ENCODE peak calls at places on chromosomes 3 and 15, in ten cellular contexts. One of them, this sample, is unnamed.

GRCh38 chr15:69126054-69126469 is 34.4 kb upstream of the GLCE start:
- DNase-seq in right atrium auricular region: no peak
- DNase-seq in A673: no peak
- DNase-seq in fibroblast of lung: peak
- DNase-seq in CD8-positive, alpha-beta T cell: no peak
- DNase-seq in cardiac muscle cell: peak
- DNase-seq in H1: no peak
- DNase-seq in ascending aorta: no peak
- DNase-seq in heart left ventricle: no peak
- DNase-seq in psoas muscle: no peak
- DNase-seq in this sample: no peak

GRCh38 chr15:87348746-87349145 is 907.8 kb downstream of the NTRK3 start:
- DNase-seq in psoas muscle: no peak
- DNase-seq in fibroblast of lung: peak
- DNase-seq in ascending aorta: no peak
- DNase-seq in CD8-positive, alpha-beta T cell: no peak
- DNase-seq in heart left ventricle: no peak
- DNase-seq in right atrium auricular region: no peak
- DNase-seq in H1: no peak
- DNase-seq in cardiac muscle cell: peak
- DNase-seq in A673: no peak
- DNase-seq in this sample: no peak

GRCh38 chr3:64184621-64185020 is 40.6 kb downstream of the PRICKLE2 start:
- DNase-seq in CD8-positive, alpha-beta T cell: no peak
- DNase-seq in A673: no peak
- DNase-seq in ascending aorta: no peak
- DNase-seq in right atrium auricular region: no peak
- DNase-seq in fibroblast of lung: peak
- DNase-seq in psoas muscle: no peak
- DNase-seq in cardiac muscle cell: no peak
- DNase-seq in H1: no peak
- DNase-seq in heart left ventricle: no peak
- DNase-seq in this sample: no peak

GRCh38 chr3:155760653-155761052 is 15.8 kb upstream of the PLCH1 start:
- DNase-seq in psoas muscle: no peak
- DNase-seq in heart left ventricle: no peak
- DNase-seq in ascending aorta: no peak
- DNase-seq in A673: no peak
- DNase-seq in fibroblast of lung: no peak
- DNase-seq in right atrium auricular region: no peak
- DNase-seq in CD8-positive, alpha-beta T cell: no peak
- DNase-seq in H1: no peak
- DNase-seq in cardiac muscle cell: no peak
- DNase-seq in this sample: no peak

GRCh38 chr3:155745795-155746550 is 1.1 kb upstream of the PLCH1 start:
- DNase-seq in ascending aorta: peak
- DNase-seq in H1: peak
- DNase-seq in psoas muscle: no peak
- DNase-seq in right atrium auricular region: no peak
- DNase-seq in heart left ventricle: no peak
- DNase-seq in A673: peak
- DNase-seq in CD8-positive, alpha-beta T cell: no peak
- DNase-seq in cardiac muscle cell: peak
- DNase-seq in fibroblast of lung: no peak
- DNase-seq in this sample: no peak

GRCh38 chr15:48842501-48842900 is 31.6 kb upstream of the CEP152 start:
- DNase-seq in heart left ventricle: no peak
- DNase-seq in psoas muscle: no peak
- DNase-seq in right atrium auricular region: no peak
- DNase-seq in A673: no peak
- DNase-seq in H1: no peak
- DNase-seq in ascending aorta: no peak
- DNase-seq in cardiac muscle cell: no peak
- DNase-seq in fibroblast of lung: no peak
- DNase-seq in CD8-positive, alpha-beta T cell: no peak
- DNase-seq in this sample: no peak

GRCh38 chr3:15220056-15220455 is 14.0 kb downstream of the CAPN7 start:
- DNase-seq in CD8-positive, alpha-beta T cell: no peak
- DNase-seq in H1: no peak
- DNase-seq in right atrium auricular region: no peak
- DNase-seq in A673: no peak
- DNase-seq in psoas muscle: no peak
- DNase-seq in ascending aorta: no peak
- DNase-seq in fibroblast of lung: no peak
- DNase-seq in cardiac muscle cell: no peak
- DNase-seq in heart left ventricle: no peak
- DNase-seq in this sample: no peak

GRCh38 chr3:43866529-43867353 is 176.0 kb downstream of the ABHD5 start:
- DNase-seq in ascending aorta: peak
- DNase-seq in heart left ventricle: no peak
- DNase-seq in fibroblast of lung: peak
- DNase-seq in CD8-positive, alpha-beta T cell: no peak
- DNase-seq in A673: no peak
- DNase-seq in H1: no peak
- DNase-seq in psoas muscle: no peak
- DNase-seq in cardiac muscle cell: peak
- DNase-seq in right atrium auricular region: no peak
- DNase-seq in this sample: peak

GRCh38 chr3:192570757-192571156 is 156.6 kb downstream of the FGF12 start:
- DNase-seq in CD8-positive, alpha-beta T cell: no peak
- DNase-seq in cardiac muscle cell: peak
- DNase-seq in right atrium auricular region: no peak
- DNase-seq in heart left ventricle: no peak
- DNase-seq in ascending aorta: no peak
- DNase-seq in psoas muscle: no peak
- DNase-seq in H1: no peak
- DNase-seq in A673: peak
- DNase-seq in fibroblast of lung: peak
- DNase-seq in this sample: peak

DNA sequence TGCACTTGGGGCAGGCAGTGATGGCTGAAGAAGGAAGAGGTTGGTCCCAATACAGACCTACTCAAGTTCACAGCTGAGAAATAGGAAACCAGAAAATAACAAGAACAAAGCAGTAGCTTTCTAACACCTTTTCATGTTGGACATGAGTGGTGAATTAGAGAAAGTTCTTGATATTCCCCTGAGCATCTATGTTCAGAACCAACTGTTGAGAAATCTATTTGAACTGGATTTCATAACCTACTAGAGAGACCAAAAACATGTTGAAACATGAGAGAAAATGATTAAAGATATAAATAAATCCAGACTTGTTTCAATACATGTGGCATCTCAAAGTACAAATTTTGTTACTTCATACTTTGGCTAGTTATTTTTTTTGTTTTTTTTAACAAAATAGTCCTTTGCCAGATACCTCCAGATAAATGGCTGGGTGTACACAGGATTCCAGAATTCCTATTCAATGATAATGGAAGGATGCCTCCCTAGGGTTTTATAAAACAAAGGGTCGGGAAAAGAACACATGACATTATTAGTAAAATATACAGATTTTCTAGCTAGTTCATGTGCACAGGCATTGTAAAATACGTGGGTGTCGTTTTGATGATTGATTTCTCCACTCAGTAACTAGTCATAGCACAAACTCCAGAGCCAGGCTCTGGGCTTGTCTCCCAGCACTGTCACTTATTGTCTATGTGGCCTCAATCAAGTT is 34.4 kb upstream of the TNFSF10 start:
- DNase-seq in H1: no peak
- DNase-seq in heart left ventricle: no peak
- DNase-seq in cardiac muscle cell: peak
- DNase-seq in CD8-positive, alpha-beta T cell: no peak
- DNase-seq in right atrium auricular region: no peak
- DNase-seq in psoas muscle: no peak
- DNase-seq in fibroblast of lung: peak
- DNase-seq in ascending aorta: no peak
- DNase-seq in A673: no peak
- DNase-seq in this sample: peak
- H3K27ac ChIP-seq in H1: no peak
- H3K27ac ChIP-seq in heart left ventricle: peak
- H3K27ac ChIP-seq in cardiac muscle cell: no peak
- H3K27ac ChIP-seq in CD8-positive, alpha-beta T cell: no peak
- H3K27ac ChIP-seq in right atrium auricular region: peak
- H3K27ac ChIP-seq in psoas muscle: no peak
- H3K27ac ChIP-seq in fibroblast of lung: no peak
- H3K27ac ChIP-seq in ascending aorta: peak
- H3K27ac ChIP-seq in A673: no peak
- H3K27ac ChIP-seq in this sample: peak

GRCh38 chr15:62750471-62750870 is 292.1 kb upstream of the TPM1 start:
- DNase-seq in A673: no peak
- DNase-seq in CD8-positive, alpha-beta T cell: no peak
- DNase-seq in psoas muscle: no peak
- DNase-seq in cardiac muscle cell: no peak
- DNase-seq in heart left ventricle: no peak
- DNase-seq in H1: no peak
- DNase-seq in ascending aorta: no peak
- DNase-seq in right atrium auricular region: no peak
- DNase-seq in fibroblast of lung: no peak
- DNase-seq in this sample: no peak
- H3K27ac ChIP-seq in A673: no peak
- H3K27ac ChIP-seq in CD8-positive, alpha-beta T cell: no peak
- H3K27ac ChIP-seq in psoas muscle: no peak
- H3K27ac ChIP-seq in cardiac muscle cell: no peak
- H3K27ac ChIP-seq in heart left ventricle: no peak
- H3K27ac ChIP-seq in H1: no peak
- H3K27ac ChIP-seq in ascending aorta: no peak
- H3K27ac ChIP-seq in right atrium auricular region: no peak
- H3K27ac ChIP-seq in fibroblast of lung: no peak
- H3K27ac ChIP-seq in this sample: no peak

DNA sequence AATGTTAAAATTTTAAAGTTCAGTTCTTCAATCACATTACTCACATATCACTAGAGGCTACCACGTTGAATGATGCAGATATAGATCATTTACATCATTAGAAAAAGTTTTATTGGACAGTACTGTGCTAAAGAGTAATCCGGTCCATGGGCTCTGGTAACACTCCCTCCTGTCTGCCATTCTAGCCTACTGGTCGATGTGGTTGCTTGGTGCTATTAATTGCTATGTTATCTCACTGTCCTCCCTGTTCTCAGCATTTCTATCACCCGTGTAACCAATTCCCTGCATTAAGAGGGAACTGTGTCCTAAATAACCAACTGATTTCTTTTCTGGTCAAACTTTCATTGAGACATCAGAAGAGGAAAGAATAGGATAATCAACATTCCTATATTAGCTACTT is 347.5 kb upstream of the RBMS3 start:
- DNase-seq in psoas muscle: no peak
- DNase-seq in heart left ventricle: no peak
- DNase-seq in right atrium auricular region: no peak
- DNase-seq in fibroblast of lung: no peak
- DNase-seq in H1: no peak
- DNase-seq in cardiac muscle cell: no peak
- DNase-seq in ascending aorta: no peak
- DNase-seq in CD8-positive, alpha-beta T cell: no peak
- DNase-seq in A673: no peak
- DNase-seq in this sample: no peak
- H3K27ac ChIP-seq in psoas muscle: no peak
- H3K27ac ChIP-seq in heart left ventricle: no peak
- H3K27ac ChIP-seq in right atrium auricular region: no peak
- H3K27ac ChIP-seq in fibroblast of lung: no peak
- H3K27ac ChIP-seq in H1: no peak
- H3K27ac ChIP-seq in cardiac muscle cell: no peak
- H3K27ac ChIP-seq in ascending aorta: no peak
- H3K27ac ChIP-seq in CD8-positive, alpha-beta T cell: no peak
- H3K27ac ChIP-seq in A673: no peak
- H3K27ac ChIP-seq in this sample: no peak

GRCh38 chr15:89860851-89861360 is 32.9 kb downstream of the AP3S2 start:
- DNase-seq in cardiac muscle cell: no peak
- DNase-seq in fibroblast of lung: no peak
- DNase-seq in psoas muscle: no peak
- DNase-seq in right atrium auricular region: no peak
- DNase-seq in H1: no peak
- DNase-seq in ascending aorta: no peak
- DNase-seq in A673: no peak
- DNase-seq in CD8-positive, alpha-beta T cell: no peak
- DNase-seq in heart left ventricle: no peak
- DNase-seq in this sample: no peak

GRCh38 chr15:89855948-89856347 is 37.8 kb downstream of the AP3S2 start:
- DNase-seq in psoas muscle: no peak
- DNase-seq in heart left ventricle: no peak
- DNase-seq in ascending aorta: no peak
- DNase-seq in cardiac muscle cell: no peak
- DNase-seq in CD8-positive, alpha-beta T cell: no peak
- DNase-seq in H1: no peak
- DNase-seq in fibroblast of lung: no peak
- DNase-seq in A673: no peak
- DNase-seq in right atrium auricular region: no peak
- DNase-seq in this sample: no peak

GRCh38 chr15:89860446-89860845 is 33.3 kb downstream of the AP3S2 start:
- DNase-seq in H1: no peak
- DNase-seq in A673: no peak
- DNase-seq in heart left ventricle: no peak
- DNase-seq in CD8-positive, alpha-beta T cell: no peak
- DNase-seq in fibroblast of lung: no peak
- DNase-seq in psoas muscle: no peak
- DNase-seq in right atrium auricular region: no peak
- DNase-seq in ascending aorta: no peak
- DNase-seq in cardiac muscle cell: peak
- DNase-seq in this sample: no peak

GRCh38 chr15:89858661-89859458 is 34.9 kb downstream of the AP3S2 start:
- DNase-seq in fibroblast of lung: no peak
- DNase-seq in right atrium auricular region: no peak
- DNase-seq in A673: no peak
- DNase-seq in heart left ventricle: no peak
- DNase-seq in CD8-positive, alpha-beta T cell: no peak
- DNase-seq in cardiac muscle cell: no peak
- DNase-seq in ascending aorta: no peak
- DNase-seq in H1: no peak
- DNase-seq in psoas muscle: no peak
- DNase-seq in this sample: no peak

GRCh38 chr15:89857673-89858072 is 36.1 kb downstream of the AP3S2 start:
- DNase-seq in psoas muscle: no peak
- DNase-seq in CD8-positive, alpha-beta T cell: no peak
- DNase-seq in ascending aorta: no peak
- DNase-seq in cardiac muscle cell: no peak
- DNase-seq in right atrium auricular region: no peak
- DNase-seq in H1: no peak
- DNase-seq in fibroblast of lung: no peak
- DNase-seq in A673: no peak
- DNase-seq in heart left ventricle: no peak
- DNase-seq in this sample: no peak
- H3K27ac ChIP-seq in psoas muscle: no peak
- H3K27ac ChIP-seq in CD8-positive, alpha-beta T cell: no peak
- H3K27ac ChIP-seq in ascending aorta: no peak
- H3K27ac ChIP-seq in cardiac muscle cell: no peak
- H3K27ac ChIP-seq in right atrium auricular region: no peak
- H3K27ac ChIP-seq in H1: no peak
- H3K27ac ChIP-seq in fibroblast of lung: no peak
- H3K27ac ChIP-seq in A673: no peak
- H3K27ac ChIP-seq in heart left ventricle: no peak
- H3K27ac ChIP-seq in this sample: no peak

This sample was measured in RWPE1.